ENCODE peak calls at places on chromosomes 13 and 19, in nine cellular contexts. V is K562, T is tibial nerve, K is heart left ventricle, H is right lobe of liver, C is A549, R is transverse colon, A is H1, Y is body of pancreas. W is an unnamed sample.

GRCh38 chr19:52967772-52968171 is 5.1 kb upstream of the ZNF816 start:
- DNase-seq in K (no peak), H (no peak), Y (no peak), A (no peak), C (no peak), V (no peak), R (no peak), T (no peak), W (no peak)

GRCh38 chr13:112647256-112647655 is 42.6 kb upstream of the ATP11A start:
- DNase-seq in C (no peak), A (no peak), V (no peak), T (no peak), R (no peak), H (no peak), Y (no peak), K (no peak), W (no peak)

GRCh38 chr19:35048911-35049411 is 7.4 kb downstream of the HPN start:
- DNase-seq in K (peak; percentile 80), T (no peak), C (no peak), A (no peak), R (no peak), Y (peak; percentile 97), H (peak; percentile 82), V (no peak), W (no peak)

GRCh38 chr13:110103026-110103425 is 203.9 kb downstream of the COL4A1 start:
- DNase-seq in A (no peak), Y (no peak), C (no peak), R (no peak), H (no peak), K (no peak), V (no peak), T (no peak), W (no peak)

GRCh38 chr13:29991343-29991742 is 140.9 kb upstream of the UBL3 start:
- DNase-seq in V (no peak), T (no peak), R (no peak), C (no peak), K (no peak), Y (no peak), H (no peak), A (no peak), W (no peak)

GRCh38 chr19:18294467-18294864 is 13.0 kb upstream of the JUND start:
- DNase-seq in T (no peak), Y (peak; percentile 64), A (no peak), C (no peak), R (peak; percentile 69), K (peak; percentile 77), V (peak; percentile 31), H (peak; percentile 68), W (no peak)

GRCh38 chr19:7831452-7831851 is 1.4 kb downstream of the EVI5L start:
- DNase-seq in T (no peak), H (no peak), C (peak; percentile 62), A (peak; percentile 74), K (peak; percentile 37), Y (no peak), V (peak; percentile 70), R (peak; percentile 25), W (no peak)

GRCh38 chr13:30846844-30847243 is 59.2 kb upstream of the MEDAG start:
- DNase-seq in V (no peak), K (no peak), T (no peak), C (no peak), A (no peak), R (no peak), Y (no peak), H (no peak), W (no peak)

GRCh38 chr19:42290523-42291436 is 11.2 kb upstream of the PRR19 start:
- DNase-seq in Y (no peak), R (no peak), A (peak; percentile 62), H (peak; percentile 32), T (no peak), V (peak; percentile 58), K (no peak), C (peak; percentile 79), W (no peak)

GRCh38 chr13:113616991-113617749 is 32.6 kb downstream of the TFDP1 start:
- DNase-seq in K (peak; percentile 44), H (no peak), A (no peak), T (no peak), R (no peak), C (no peak), V (no peak), Y (no peak), W (no peak)

GRCh38 chr19:3983542-3983914 is 1.7 kb downstream of the EEF2 start:
- DNase-seq in A (no peak), K (no peak), Y (no peak), R (no peak), C (no peak), V (peak; percentile 32), T (no peak), H (no peak), W (no peak)

GRCh38 chr19:4990306-4990705 is 21.4 kb downstream of the KDM4B start:
- DNase-seq in Y (no peak), H (no peak), R (no peak), T (no peak), C (no peak), A (no peak), K (no peak), V (no peak), W (no peak)

GRCh38 chr13:83325454-83325853 is 556.8 kb downstream of the SLITRK1 start:
- DNase-seq in C (no peak), T (no peak), H (no peak), A (no peak), K (no peak), R (no peak), V (no peak), Y (no peak), W (no peak)

GRCh38 chr13:97192166-97192565 is 30.0 kb upstream of the MBNL2 start:
- DNase-seq in Y (no peak), A (no peak), C (no peak), R (no peak), H (no peak), T (no peak), K (no peak), V (no peak), W (no peak)
- TF ChIP-seq POLR2A in Y (no peak), A (no peak), C (no peak), R (no peak), H (no peak), T (no peak), K (no peak), V (no peak), W (no peak)

GRCh38 chr13:98544105-98544710 is 32.7 kb downstream of the STK24 start:
- DNase-seq in Y (no peak), K (no peak), V (no peak), H (no peak), C (no peak), T (no peak), R (no peak), A (no peak), W (no peak)

GRCh38 chr13:98541211-98541610 is 35.7 kb downstream of the STK24 start:
- DNase-seq in H (no peak), C (no peak), Y (no peak), K (no peak), R (no peak), A (no peak), T (no peak), V (no peak), W (no peak)

GRCh38 chr13:98542568-98543379 is 34.1 kb downstream of the STK24 start:
- DNase-seq in H (no peak), Y (no peak), V (no peak), C (no peak), R (no peak), K (no peak), A (no peak), T (no peak), W (no peak)

GRCh38 chr13:98541701-98542203 is 35.2 kb downstream of the STK24 start:
- DNase-seq in C (no peak), A (no peak), R (no peak), V (no peak), Y (no peak), K (no peak), T (no peak), H (no peak), W (no peak)

DNA sequence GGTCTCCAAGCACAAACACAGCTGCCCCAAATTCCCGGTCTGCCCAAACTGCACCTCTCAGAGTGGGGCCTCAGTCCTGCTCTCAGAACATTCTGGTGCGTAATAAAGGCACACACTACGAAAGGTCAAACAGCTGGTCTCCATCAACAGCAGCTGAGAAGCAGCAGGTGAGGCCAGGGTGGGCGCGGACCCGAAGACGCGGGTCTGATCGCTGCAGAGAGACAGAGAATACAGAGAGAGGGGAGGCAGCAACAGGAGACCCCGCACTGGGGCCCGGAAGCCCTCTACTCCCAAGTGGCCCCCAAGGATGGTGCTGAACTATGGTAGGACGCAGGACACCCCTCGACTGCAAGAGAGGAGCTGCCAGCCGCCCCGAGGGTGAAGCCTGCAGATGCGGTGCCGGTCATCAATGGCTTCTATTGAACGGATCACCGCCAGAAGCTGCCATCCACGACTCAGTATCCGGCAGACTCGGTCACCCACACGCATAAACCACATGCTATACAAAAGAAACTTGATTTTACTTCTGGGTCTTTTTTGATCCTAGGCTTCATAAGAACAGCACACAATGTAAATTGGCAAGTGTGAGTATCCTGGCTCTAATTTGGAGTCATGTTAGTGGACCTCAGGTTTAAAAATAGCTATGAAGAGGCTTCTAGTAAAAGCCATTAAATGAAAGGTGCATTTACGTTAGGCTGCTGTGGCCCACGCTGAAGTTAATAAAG is 33.4 kb downstream of the STK24 start:
- DNase-seq in Y (no peak), V (no peak), T (no peak), A (no peak), R (no peak), K (no peak), H (no peak), C (no peak), W (no peak)
- H3K4me1 ChIP-seq in Y (peaks cover 46% of the 10 kb centered on the region), V (peaks cover 31% of the 10 kb centered on the region), T (peaks cover 29% of the 10 kb centered on the region), A (peaks cover 7% of the 10 kb centered on the region), R (peaks cover 39% of the 10 kb centered on the region), K (peaks cover 6% of the 10 kb centered on the region), H (peaks cover 6% of the 10 kb centered on the region), C (peaks cover 10% of the 10 kb centered on the region), W (peaks cover 15% of the 10 kb centered on the region)

GRCh38 chr19:2189880-2190279 is 26.1 kb downstream of the DOT1L start:
- DNase-seq in C (no peak), Y (no peak), V (no peak), T (no peak), H (no peak), K (no peak), R (no peak), A (no peak), W (no peak)
- TF ChIP-seq POLR2A in C (no peak), Y (no peak), V (no peak), T (no peak), H (no peak), K (no peak), R (no peak), A (no peak), W (no peak)

DNA sequence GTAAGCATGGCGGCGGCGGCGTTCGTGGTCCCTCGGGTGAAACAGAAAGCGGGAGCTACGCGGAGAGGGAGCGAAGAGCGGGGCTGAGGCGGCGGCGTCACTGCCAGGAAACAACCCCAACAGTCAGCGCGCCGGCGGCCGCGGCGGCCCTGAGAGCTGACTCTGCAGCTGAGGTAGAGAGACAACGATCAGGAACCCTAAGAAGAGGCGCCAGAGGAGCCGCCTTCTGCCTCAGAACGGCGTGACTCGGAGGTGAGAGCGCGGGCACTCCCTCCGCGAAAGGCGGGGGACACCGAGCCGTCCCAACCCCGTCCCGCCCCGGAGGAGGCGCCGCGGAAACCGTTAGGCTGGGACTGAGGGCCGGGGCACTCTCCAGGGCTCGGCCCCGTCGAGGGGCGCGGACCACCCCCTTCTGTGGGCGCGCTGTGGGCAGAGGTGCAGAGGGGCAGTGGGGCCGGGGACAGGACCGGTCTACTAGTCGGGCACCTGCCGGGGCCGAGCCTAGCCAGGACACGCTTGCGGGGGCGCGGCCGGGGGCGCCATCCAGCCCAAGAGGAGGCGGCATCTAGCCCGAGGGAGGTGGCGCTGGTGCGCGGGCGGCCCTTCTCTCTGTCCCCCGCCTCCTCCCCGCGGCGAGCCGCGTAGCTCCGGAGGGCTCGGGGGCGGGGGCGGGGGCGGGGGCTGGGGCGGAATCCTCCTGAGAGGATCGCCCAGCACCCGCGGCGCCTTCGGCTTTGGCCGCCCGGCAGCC is 389 bp downstream of the FNDC3A start:
- DNase-seq in Y (peak; percentile 90), C (peak; percentile 83), A (peak; percentile 85), V (peak; percentile 71), K (peak; percentile 92), T (peak; percentile 63), R (peak; percentile 86), H (peak; percentile 92), W (peak; percentile 80)
- H3K4me1 ChIP-seq in Y (peaks cover 30% of the 10 kb centered on the region), C (peaks cover 30% of the 10 kb centered on the region), A (no peaks in the 10 kb centered on the region), V (peaks cover 4% of the 10 kb centered on the region), K (no peaks in the 10 kb centered on the region), T (peaks cover 8% of the 10 kb centered on the region), R (peaks cover 35% of the 10 kb centered on the region), H (no peaks in the 10 kb centered on the region), W (no peaks in the 10 kb centered on the region)

W was measured in uterus.